ENCODE peak calls at places on chromosomes 3 and 15, in eight cellular contexts. T is sigmoid colon, R is left ventricle myocardium inferior, E is dorsolateral prefrontal cortex, Q is K562, F is mesothelial cell of epicardium, A is Calu3, Z is heart left ventricle. D is an unnamed sample.

GRCh38 chr15:91135201-91136130 is 35.4 kb downstream of the SV2B start:
- DNase-seq in T (no peak), E (no peak), Q (no peak), A (no peak), F (no peak), Z (no peak), R (no peak), D (no peak)

GRCh38 chr3:128064962-128065361 is 12.7 kb downstream of the SEC61A1 start:
- DNase-seq in F (no peak), E (no peak), Q (no peak), R (no peak), A (no peak), T (no peak), Z (no peak), D (no peak)

GRCh38 chr3:95197661-95198060 is 1134.8 kb downstream of the NSUN3 start:
- DNase-seq in T (no peak), F (no peak), Z (no peak), E (no peak), Q (no peak), R (no peak), A (no peak), D (no peak)

GRCh38 chr3:132773071-132773619 is 50.9 kb upstream of the NPHP3 start:
- DNase-seq in A (no peak), F (no peak), Q (no peak), T (no peak), E (no peak), Z (no peak), R (no peak), D (no peak)

GRCh38 chr3:194142156-194142910 is 6.4 kb downstream of the HES1 start:
- DNase-seq in F (no peak), R (peak), E (no peak), Z (no peak), Q (peak), A (peak), T (peak), D (no peak)

GRCh38 chr3:27596334-27596841 is 112.2 kb upstream of the SLC4A7 start:
- DNase-seq in E (no peak), Q (no peak), R (no peak), F (no peak), T (no peak), A (peak), Z (no peak), D (no peak)

GRCh38 chr3:22245122-22245521 is 494.1 kb upstream of the ZNF385D start:
- DNase-seq in F (no peak), E (no peak), T (no peak), R (peak), A (no peak), Q (no peak), Z (no peak), D (no peak)

GRCh38 chr15:39504812-39505211 is 76.1 kb upstream of the THBS1 start:
- DNase-seq in T (no peak), Q (no peak), E (no peak), Z (no peak), A (no peak), F (no peak), R (no peak), D (no peak)

GRCh38 chr3:16399473-16399872 is 114.0 kb downstream of the RFTN1 start:
- DNase-seq in A (peak), Q (peak), T (no peak), E (no peak), R (peak), F (no peak), Z (peak), D (no peak)

GRCh38 chr3:175193815-175194518 is 334.8 kb downstream of the NAALADL2 start:
- DNase-seq in Q (no peak), F (no peak), Z (no peak), E (no peak), R (no peak), T (no peak), A (no peak), D (no peak)

GRCh38 chr3:135965129-135965505 is 411 bp upstream of the PPP2R3A start:
- DNase-seq in F (no peak), Q (no peak), A (no peak), E (no peak), R (no peak), T (no peak), Z (no peak), D (no peak)

GRCh38 chr15:49037546-49037940 is 8.7 kb downstream of the SECISBP2L start:
- DNase-seq in Z (no peak), A (no peak), F (no peak), R (no peak), E (no peak), T (no peak), Q (no peak), D (no peak)

GRCh38 chr15:50531163-50531562 is 15.3 kb downstream of the USP50 start:
- DNase-seq in E (no peak), R (no peak), F (no peak), Q (no peak), A (no peak), Z (no peak), T (no peak), D (no peak)

GRCh38 chr15:91807122-91807521 is 46.4 kb upstream of the SLCO3A1 start:
- DNase-seq in R (no peak), A (no peak), E (no peak), F (no peak), Z (no peak), T (no peak), Q (no peak), D (no peak)

GRCh38 chr15:49242820-49243219 is 72.8 kb downstream of the GALK2 start:
- DNase-seq in R (no peak), Q (peak), T (no peak), A (no peak), E (no peak), F (no peak), Z (no peak), D (no peak)

GRCh38 chr3:47414666-47415587 is 34.1 kb downstream of the PTPN23 start:
- DNase-seq in R (no peak), E (no peak), F (no peak), Q (no peak), T (no peak), A (no peak), Z (no peak), D (no peak)

GRCh38 chr15:48796930-48797329 is 13.9 kb downstream of the CEP152 start:
- DNase-seq in Q (no peak), A (no peak), E (no peak), T (no peak), Z (no peak), F (no peak), R (no peak), D (no peak)

GRCh38 chr3:46612324-46612723 is at the start of gene FAM240A:
- DNase-seq in F (no peak), Z (no peak), Q (no peak), E (no peak), A (no peak), T (no peak), R (peak), D (no peak)

GRCh38 chr3:108489776-108490175 is 20.6 kb downstream of the MYH15 start:
- DNase-seq in Z (no peak), A (peak), F (no peak), R (no peak), T (no peak), E (no peak), Q (peak), D (peak)

GRCh38 chr3:43178891-43179366 is 73.0 kb upstream of the POMGNT2 start:
- DNase-seq in Q (no peak), T (no peak), R (no peak), F (no peak), A (peak), Z (no peak), E (no peak), D (no peak)

GRCh38 chr15:49427369-49427768 is 4.3 kb downstream of the FGF7 start:
- DNase-seq in R (no peak), E (no peak), T (no peak), Q (no peak), A (no peak), F (no peak), Z (no peak), D (no peak)

GRCh38 chr15:70772402-70772801 is 9.0 kb upstream of the UACA start:
- DNase-seq in E (no peak), F (no peak), Z (no peak), R (no peak), Q (no peak), A (no peak), T (no peak), D (no peak)

GRCh38 chr3:110736332-110736731 is 335.3 kb upstream of the NECTIN3 start:
- DNase-seq in A (no peak), T (no peak), F (no peak), E (no peak), Q (no peak), Z (no peak), R (no peak), D (no peak)

GRCh38 chr3:41684802-41685740 is 276.8 kb downstream of the ULK4 start:
- DNase-seq in T (no peak), A (no peak), Z (no peak), F (no peak), E (no peak), R (no peak), Q (no peak), D (no peak)
- TF ChIP-seq CTCF in T (no peak), A (no peak), Z (no peak), F (no peak), E (no peak), R (no peak), Q (no peak), D (no peak)

DNA sequence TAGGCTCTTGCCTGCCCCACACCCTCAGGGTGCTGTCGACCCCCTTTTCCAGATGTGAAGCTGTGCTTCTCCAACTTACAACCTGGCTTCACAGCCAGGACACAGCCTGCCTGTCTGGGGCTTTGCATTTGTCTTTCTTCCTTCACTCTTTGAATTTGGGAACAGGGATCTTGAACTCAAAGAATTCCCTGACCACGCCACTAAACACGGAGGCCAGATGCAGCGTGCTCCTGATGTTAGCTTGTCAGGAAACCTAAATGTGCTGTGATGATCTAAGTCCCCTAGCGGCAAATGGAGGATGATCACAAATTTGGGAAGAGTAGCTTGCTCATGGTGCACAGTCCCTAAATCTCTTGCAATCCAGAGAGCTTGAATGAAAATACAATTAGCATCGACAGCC is 244.8 kb upstream of the RGMA start:
- DNase-seq in A (no peak), Q (no peak), T (no peak), R (no peak), E (no peak), Z (no peak), F (no peak), D (peak)
- TF ChIP-seq CTCF in A (no peak), Q (no peak), T (no peak), R (peak), E (no peak), Z (peak), F (no peak), D (no peak)

DNA sequence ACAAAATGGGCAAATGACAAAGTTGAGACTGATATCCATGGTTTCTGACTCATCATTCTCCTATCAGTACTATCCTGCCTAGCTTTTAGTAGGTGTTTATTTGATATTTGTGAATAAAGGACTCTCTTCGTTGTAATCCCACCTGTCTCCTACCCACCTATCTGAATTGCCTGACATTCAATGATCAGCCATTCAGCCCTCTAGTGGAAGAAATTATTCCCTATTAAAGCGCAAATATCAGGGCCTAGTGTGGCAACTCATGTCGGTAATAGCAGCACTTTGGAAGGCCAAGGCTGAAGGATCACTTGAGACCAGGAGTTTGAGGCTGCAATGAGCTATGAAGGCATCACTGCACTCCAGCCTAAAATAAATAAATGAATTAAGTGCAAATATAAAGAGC is 195.7 kb upstream of the SETMAR start:
- DNase-seq in F (no peak), A (no peak), Z (no peak), Q (no peak), T (no peak), R (no peak), E (no peak), D (no peak)
- TF ChIP-seq CTCF in F (no peak), A (no peak), Z (no peak), Q (no peak), T (no peak), R (no peak), E (no peak), D (no peak)

GRCh38 chr15:80228959-80229610 is 22.9 kb downstream of the CTXND1 start:
- DNase-seq in R (no peak), T (no peak), Q (no peak), E (no peak), A (peak), Z (no peak), F (no peak), D (no peak)

GRCh38 chr15:80240261-80240660 is 11.8 kb downstream of the CTXND1 start:
- DNase-seq in A (no peak), R (no peak), Z (no peak), Q (no peak), E (no peak), F (no peak), T (no peak), D (no peak)

GRCh38 chr15:80231371-80231770 is 20.6 kb downstream of the CTXND1 start:
- DNase-seq in R (no peak), E (no peak), A (no peak), Q (no peak), T (no peak), F (no peak), Z (no peak), D (no peak)

GRCh38 chr15:80233511-80234080 is 18.4 kb downstream of the CTXND1 start:
- DNase-seq in R (no peak), A (no peak), Z (no peak), Q (no peak), T (no peak), E (no peak), F (no peak), D (no peak)

DNA sequence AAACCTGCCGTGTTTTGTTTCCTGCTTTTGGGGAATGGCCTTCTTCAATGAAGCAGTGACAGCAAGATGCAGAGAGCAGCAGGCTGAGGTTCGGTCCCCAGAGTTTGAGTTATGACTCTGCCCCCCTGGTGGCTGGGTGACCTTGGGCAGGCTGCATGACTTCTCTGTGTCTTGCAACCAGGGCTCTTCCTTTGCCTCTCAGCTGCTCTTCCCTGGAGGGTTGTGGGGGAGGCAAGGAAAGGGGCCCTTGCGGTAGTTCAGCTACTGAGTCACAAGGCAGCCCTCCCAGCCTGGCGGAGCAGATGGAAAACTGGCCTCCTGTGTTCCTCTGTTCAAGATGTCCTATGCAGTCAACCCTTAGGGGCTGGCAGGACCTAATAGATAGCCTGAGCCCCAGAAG is 17.1 kb downstream of the CTXND1 start:
- DNase-seq in T (no peak), E (no peak), R (no peak), F (no peak), Q (peak), A (peak), Z (no peak), D (peak)
- TF ChIP-seq CTCF in T (peak), E (peak), R (peak), F (peak), Q (peak), A (peak), Z (peak), D (peak)

DNA sequence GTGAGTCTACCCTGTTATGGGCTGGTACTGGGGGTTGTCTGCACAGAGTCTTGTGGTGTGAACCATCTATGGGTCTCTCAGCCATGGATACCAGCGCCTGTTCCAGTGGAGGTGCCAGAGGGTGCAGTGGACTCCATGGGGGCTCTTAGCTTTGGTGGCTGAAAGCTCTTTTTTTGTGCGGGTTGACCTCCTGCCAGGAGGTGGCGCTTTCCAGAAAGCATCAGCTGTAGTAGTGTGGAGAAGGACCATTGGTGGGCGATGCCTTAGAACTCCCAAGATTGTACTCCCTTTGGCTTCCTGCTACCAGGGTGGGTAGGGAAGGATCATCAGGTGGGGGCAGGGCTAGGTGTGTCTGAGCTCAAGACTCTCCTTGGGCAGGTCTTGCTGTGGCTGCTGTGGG is 602.6 kb downstream of the RSL24D1 start:
- DNase-seq in T (no peak), F (no peak), A (no peak), Q (no peak), R (no peak), Z (no peak), E (no peak), D (no peak)
- TF ChIP-seq CTCF in T (no peak), F (no peak), A (no peak), Q (no peak), R (no peak), Z (no peak), E (no peak), D (no peak)

GRCh38 chr3:10726787-10727186 is 89.2 kb upstream of the SLC6A11 start:
- DNase-seq in Q (no peak), A (no peak), R (no peak), Z (no peak), T (no peak), E (no peak), F (no peak), D (no peak)
- TF ChIP-seq CTCF in Q (no peak), A (no peak), R (no peak), Z (no peak), T (no peak), E (no peak), F (no peak), D (no peak)

DNA sequence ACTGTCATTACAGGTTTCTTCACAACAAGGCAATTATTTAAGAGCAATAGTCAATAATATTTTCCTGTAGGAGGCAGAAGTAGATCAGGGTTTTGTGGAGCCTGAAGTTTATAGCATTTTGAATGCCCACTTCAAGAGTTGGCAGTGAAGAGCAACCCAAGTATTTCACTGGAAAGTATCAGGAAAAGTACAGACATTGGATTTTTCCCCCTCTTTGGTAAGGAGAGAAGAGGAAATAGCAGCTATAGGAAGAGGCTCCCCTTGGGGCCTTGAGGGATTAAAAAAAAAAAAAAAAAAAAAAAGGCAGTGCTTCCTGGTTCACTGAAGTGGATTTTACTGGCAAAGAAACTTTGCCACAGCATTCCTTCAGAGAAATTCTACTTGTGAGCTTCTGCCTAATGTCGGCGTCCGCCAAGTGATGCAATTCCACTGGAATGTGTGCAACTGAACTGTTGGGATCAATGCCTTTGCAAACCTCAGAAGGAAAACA is 5.7 kb upstream of the CNTN6 start:
- DNase-seq in R (no peak), E (no peak), Q (no peak), T (no peak), A (peak), Z (no peak), F (no peak), D (no peak)
- TF ChIP-seq CTCF in R (no peak), E (peak), Q (no peak), T (no peak), A (no peak), Z (no peak), F (no peak), D (no peak)

D was measured in endothelial cell.